ENCODE peak calls at places on chromosomes 4 and X, in eight cellular contexts. U is effector memory CD4-positive, alpha-beta T cell; G is CD8-positive, alpha-beta memory T cell; S is ovary; I is IMR-90; P is prostate gland; B is endothelial cell of umbilical vein; H is fibroblast of lung. C is an unnamed sample. For H3K4me1, the result is how much of the 10 kb centered on the place peaks cover.

GRCh38 chr4:158211288-158211687 is 1.0 kb downstream of the TMEM144 start:
- DNase-seq in S (no peak), P (no peak), U (no peak), H (no peak), G (no peak), B (peak), I (no peak), C (no peak)

GRCh38 chr4:177907736-177908424 is 465.6 kb upstream of the AGA start:
- DNase-seq in I (no peak), S (no peak), H (peak), G (no peak), B (no peak), P (no peak), U (no peak), C (peak)

GRCh38 chr4:155564880-155565279 is 101.8 kb upstream of the GUCY1A1 start:
- DNase-seq in B (no peak), U (no peak), H (no peak), I (no peak), G (no peak), S (no peak), P (no peak), C (no peak)

GRCh38 chr4:88104902-88105610 is 53.4 kb downstream of the ABCG2 start:
- DNase-seq in P (no peak), H (peak), I (peak), G (no peak), B (peak), U (no peak), S (no peak), C (no peak)

GRCh38 chr4:140096483-140096861 is 57.5 kb downstream of the MAML3 start:
- DNase-seq in H (no peak), P (no peak), U (no peak), S (no peak), I (no peak), G (no peak), B (no peak), C (no peak)

GRCh38 chr4:82044141-82044993 is 329.4 kb downstream of the HNRNPD start:
- DNase-seq in H (peak), I (peak), B (no peak), G (no peak), P (peak), U (no peak), S (peak), C (peak)

GRCh38 chr4:30610361-30610760 is 109.8 kb upstream of the PCDH7 start:
- DNase-seq in B (no peak), H (peak), P (no peak), G (no peak), S (no peak), U (no peak), I (no peak), C (no peak)

GRCh38 chrX:136061302-136061701 is 76.1 kb downstream of the SLC9A6 start:
- DNase-seq in B (no peak), U (no peak), H (no peak), S (no peak), P (no peak), G (no peak), I (no peak), C (no peak)

GRCh38 chr4:73869130-73870055 is at the start of gene CXCL1:
- DNase-seq in U (no peak), P (peak), I (no peak), B (peak), S (no peak), G (no peak), H (no peak), C (peak)

GRCh38 chrX:129568349-129568748 is 28.3 kb downstream of the OCRL start:
- DNase-seq in G (no peak), P (no peak), I (no peak), U (no peak), B (no peak), H (no peak), S (no peak), C (no peak)

GRCh38 chr4:95387719-95388118 is 161.1 kb downstream of the UNC5C start:
- DNase-seq in P (no peak), G (no peak), H (no peak), I (no peak), S (no peak), B (no peak), U (no peak), C (no peak)
- H3K27ac ChIP-seq in P (no peak), G (no peak), H (no peak), I (no peak), S (no peak), B (no peak), U (no peak), C (no peak)

DNA sequence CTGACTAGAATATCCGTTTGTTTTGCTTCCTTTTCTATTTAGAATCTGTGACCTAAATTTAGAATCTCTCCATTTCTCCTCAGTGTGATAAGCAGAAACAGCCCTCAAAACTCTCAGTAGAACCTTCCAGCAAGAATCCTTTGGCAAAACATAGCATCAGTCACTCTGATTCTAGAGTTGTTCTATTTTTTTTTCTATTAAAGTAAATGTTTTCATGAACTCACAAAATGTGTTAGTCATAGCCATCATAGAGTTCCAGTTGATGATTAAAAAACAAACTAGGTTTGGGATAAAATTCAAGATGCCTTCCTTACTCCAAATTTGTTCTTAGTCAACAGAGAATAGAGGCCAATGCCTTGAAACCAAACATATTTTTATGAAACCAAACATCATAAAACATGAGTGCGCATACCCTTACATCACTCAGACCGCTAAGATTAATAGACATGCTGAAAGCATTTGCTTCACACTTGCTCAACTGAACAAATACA is 13.2 kb upstream of the C1QTNF7 start:
- DNase-seq in B (no peak), G (no peak), H (peak), I (peak), U (no peak), P (no peak), S (no peak), C (no peak)
- H3K4me1 ChIP-seq in B (under half), G (under half), H (under half), I (under half), U (under half), P (under half), S (under half), C (under half)

DNA sequence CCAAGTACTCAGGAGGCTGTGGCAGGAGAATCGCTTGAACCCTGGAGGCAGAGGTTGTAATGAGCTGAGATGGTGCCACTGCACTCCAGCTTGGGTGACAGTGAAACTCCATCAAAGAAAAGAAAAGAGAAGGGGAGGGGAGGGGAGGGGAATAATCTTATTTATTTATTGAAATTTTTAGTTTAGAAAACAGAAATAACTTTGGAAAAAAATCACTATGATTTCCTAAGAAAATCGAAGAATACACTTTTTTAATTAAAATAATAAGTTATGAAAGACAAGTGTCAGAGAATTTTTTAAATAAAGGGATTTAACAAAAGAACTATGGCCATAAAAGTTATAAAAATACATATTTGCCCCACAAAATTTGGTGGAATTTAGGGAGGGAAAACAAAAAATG is 836.9 kb upstream of the HS3ST1 start:
- DNase-seq in G (no peak), I (no peak), H (no peak), S (no peak), U (no peak), P (no peak), B (no peak), C (no peak)
- H3K4me3 ChIP-seq in G (no peak), I (no peak), H (no peak), S (no peak), U (no peak), P (no peak), B (no peak), C (no peak)

GRCh38 chrX:115642895-115643530 is 82.0 kb downstream of the PLS3 start:
- DNase-seq in S (peak), P (peak), G (peak), B (peak), U (no peak), I (peak), H (peak), C (peak)

GRCh38 chrX:115642304-115642703 is 81.3 kb downstream of the PLS3 start:
- DNase-seq in U (no peak), H (no peak), I (no peak), B (no peak), P (no peak), S (no peak), G (no peak), C (peak)

GRCh38 chrX:115639481-115639880 is 78.5 kb downstream of the PLS3 start:
- DNase-seq in S (no peak), U (no peak), P (no peak), H (no peak), G (no peak), I (no peak), B (peak), C (no peak)
- H3K27ac ChIP-seq in S (no peak), U (no peak), P (no peak), H (no peak), G (no peak), I (no peak), B (peak), C (peak)

DNA sequence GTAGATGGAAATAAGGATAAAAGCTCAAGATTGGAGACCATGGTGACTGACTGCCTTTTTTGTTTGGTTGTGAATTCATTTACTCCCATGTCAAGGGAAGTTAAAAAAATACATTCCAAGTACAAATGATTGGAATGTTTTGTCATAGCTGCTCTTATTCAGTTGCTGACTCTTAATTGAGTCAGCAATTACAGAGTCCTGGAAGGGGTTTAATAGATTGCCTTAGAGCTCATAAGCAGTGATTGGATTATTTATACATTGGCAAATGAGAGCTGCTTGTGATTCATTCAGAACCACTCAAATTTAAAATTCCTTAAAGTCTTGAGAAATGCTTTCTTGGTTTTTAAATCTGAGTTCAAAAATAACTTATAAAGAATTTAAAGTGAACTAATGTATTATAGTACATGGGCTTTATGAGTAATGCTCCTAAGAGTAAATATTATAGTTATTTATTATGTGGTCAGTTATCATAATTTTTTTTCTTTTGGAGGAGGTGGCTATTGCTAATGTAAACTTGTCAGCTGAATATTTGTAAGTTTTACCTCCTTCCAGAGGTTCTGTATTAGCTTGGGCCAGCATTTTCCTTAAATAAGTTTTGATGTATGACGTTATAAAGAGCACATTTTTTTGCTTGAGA is 13.6 kb downstream of the JADE1 start:
- DNase-seq in I (peak), B (peak), S (no peak), G (no peak), P (no peak), H (peak), U (no peak), C (no peak)
- H3K4me1 ChIP-seq in I (under half), B (under half), S (under half), G (under half), P (under half), H (under half), U (under half), C (under half)

GRCh38 chrX:30885136-30885535 is 3.9 kb downstream of the TAB3 start:
- DNase-seq in P (no peak), S (no peak), I (no peak), U (no peak), H (no peak), B (no peak), G (no peak), C (no peak)

GRCh38 chrX:30889147-30890125 is at the start of gene TAB3:
- DNase-seq in S (peak), G (peak), P (peak), B (peak), H (peak), I (peak), U (peak), C (peak)

GRCh38 chrX:30887721-30888120 is 1.3 kb downstream of the TAB3 start:
- DNase-seq in P (no peak), G (no peak), I (no peak), S (no peak), U (no peak), H (no peak), B (no peak), C (no peak)

GRCh38 chrX:30888526-30889146 is 418 bp downstream of the TAB3 start:
- DNase-seq in S (no peak), U (peak), B (peak), H (peak), P (no peak), G (peak), I (no peak), C (peak)

DNA sequence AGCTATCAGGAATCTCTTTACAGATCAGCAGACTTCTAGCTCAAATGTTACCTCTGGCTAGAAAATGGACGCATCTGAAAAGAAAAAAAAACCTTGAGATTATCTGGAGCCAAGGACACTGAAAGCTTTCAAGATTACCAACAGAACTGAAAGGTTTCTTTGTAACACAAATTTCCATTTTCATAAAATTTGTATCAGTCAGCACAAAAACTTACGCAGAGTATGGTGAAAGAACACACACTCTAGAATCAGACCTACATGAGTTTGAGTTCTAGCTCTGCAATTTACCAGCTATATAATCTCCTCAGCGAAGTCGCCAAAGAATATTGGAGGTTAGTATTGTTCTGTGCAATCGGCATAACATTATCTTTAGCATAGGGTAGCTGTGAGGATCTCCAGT is 1.8 kb downstream of the TAB3 start:
- DNase-seq in G (no peak), B (no peak), P (no peak), S (no peak), U (no peak), H (no peak), I (no peak), C (no peak)
- H3K4me3 ChIP-seq in G (no peak), B (no peak), P (no peak), S (no peak), U (no peak), H (no peak), I (no peak), C (no peak)

GRCh38 chr4:113468165-113469022 is 293.1 kb downstream of the CAMK2D start:
- DNase-seq in B (peak), G (no peak), U (no peak), P (peak), I (peak), S (peak), H (peak), C (peak)
- H3K27ac ChIP-seq in B (peak), G (no peak), U (no peak), P (peak), I (peak), S (peak), H (peak), C (peak)

GRCh38 chr4:1879491-1879890 is 8.3 kb downstream of the NSD2 start:
- DNase-seq in G (no peak), B (no peak), I (peak), S (no peak), P (no peak), H (no peak), U (no peak), C (no peak)
- H3K4me1 ChIP-seq in G (under half), B (under half), I (under half), S (under half), P (under half), H (under half), U (under half), C (under half)

GRCh38 chrX:149221246-149221645 is 283.9 kb downstream of the IDS start:
- DNase-seq in I (no peak), G (no peak), H (no peak), U (no peak), P (no peak), S (no peak), B (no peak), C (no peak)
- H3K4me3 ChIP-seq in I (no peak), G (no peak), H (no peak), U (no peak), P (no peak), S (no peak), B (no peak), C (no peak)

DNA sequence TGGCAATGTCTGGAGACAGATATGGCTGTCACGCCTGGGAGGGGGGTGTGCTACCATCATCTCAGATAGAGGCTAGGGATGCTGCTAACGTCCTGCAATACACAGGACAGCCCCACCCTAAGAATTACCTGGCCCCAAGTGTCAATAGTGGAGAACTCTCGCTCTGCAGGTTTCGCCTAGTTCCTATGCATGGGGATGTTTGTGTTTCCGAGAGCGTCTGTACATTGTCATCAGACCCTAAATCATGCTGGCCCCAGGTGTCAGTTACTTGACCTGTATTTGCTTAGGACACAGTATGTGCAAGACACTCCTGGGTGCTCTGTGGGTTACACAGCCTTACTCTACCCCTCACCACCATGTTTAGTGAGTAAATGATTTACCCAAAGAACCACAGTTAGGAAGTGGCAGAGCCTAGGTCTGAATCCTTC is 90.8 kb downstream of the AFF1 start:
- DNase-seq in H (no peak), B (no peak), G (no peak), S (no peak), P (peak), U (no peak), I (no peak), C (no peak)
- H3K27ac ChIP-seq in H (no peak), B (no peak), G (no peak), S (no peak), P (peak), U (no peak), I (no peak), C (no peak)